ENCODE peak calls at places on chromosomes 6 and 20, in five cellular contexts. R is CD8-positive, alpha-beta memory T cell; D is right cardiac atrium; V is activated naive CD4-positive, alpha-beta T cell; F is occipital lobe. J is an unnamed sample.
A peak's percentile ranks its signal among the peaks of the same experiment; 100 is the strongest.

GRCh38 chr6:11525468-11526155 is 11.9 kb upstream of the TMEM170B start:
- DNase-seq in F (no peak), V (no peak), D (peak; percentile 35), R (no peak), J (no peak)

GRCh38 chr20:63854766-63855362 is 6.4 kb upstream of the ABHD16B start:
- DNase-seq in F (no peak), R (no peak), V (no peak), D (peak; percentile 59), J (no peak)

GRCh38 chr20:62421716-62421990 is 5.7 kb downstream of the RBBP8NL start:
- DNase-seq in D (no peak), F (no peak), R (no peak), V (no peak), J (no peak)

GRCh38 chr6:106739387-106739786 is 110.0 kb downstream of the QRSL1 start:
- DNase-seq in V (no peak), D (peak; percentile 32), F (peak; percentile 78), R (no peak), J (no peak)

GRCh38 chr6:45786243-45786795 is 229.3 kb downstream of the CLIC5 start:
- DNase-seq in R (no peak), F (no peak), V (no peak), D (no peak), J (no peak)

GRCh38 chr6:43129434-43130194 is 41.5 kb upstream of the SRF start:
- DNase-seq in D (peak; percentile 41), F (no peak), V (no peak), R (no peak), J (no peak)

GRCh38 chr6:114339706-114340105 is 3.1 kb downstream of the HS3ST5 start:
- DNase-seq in D (no peak), R (no peak), F (no peak), V (no peak), J (no peak)

GRCh38 chr6:68958327-68958726 is 323.2 kb downstream of the ADGRB3 start:
- DNase-seq in D (no peak), V (no peak), F (no peak), R (no peak), J (no peak)

GRCh38 chr6:34235605-34236422 is 859 bp upstream of the HMGA1 start:
- DNase-seq in R (peak; percentile 75), F (no peak), V (peak; percentile 65), D (peak; percentile 72), J (no peak)

GRCh38 chr6:129233458-129234134 is 350.7 kb downstream of the LAMA2 start:
- DNase-seq in F (no peak), V (no peak), D (no peak), R (no peak), J (no peak)

GRCh38 chr20:36548006-36548315 is 6.6 kb downstream of the MYL9 start:
- DNase-seq in F (no peak), D (no peak), V (no peak), R (no peak), J (no peak)

GRCh38 chr6:89035252-89036106 is 45.1 kb upstream of the PNRC1 start:
- DNase-seq in D (peak; percentile 94), F (peak; percentile 53), V (no peak), R (no peak), J (no peak)

GRCh38 chr20:57467742-57468141 is 57.2 kb downstream of the CTCFL start:
- DNase-seq in R (no peak), V (no peak), F (no peak), D (no peak), J (no peak)

GRCh38 chr20:1364106-1364505 is 28.7 kb downstream of the FKBP1A start:
- DNase-seq in D (no peak), F (no peak), V (no peak), R (peak; percentile 10), J (no peak)

GRCh38 chr6:127266892-127267741 is 453 bp downstream of the RNF146 start:
- DNase-seq in D (peak; percentile 68), V (peak; percentile 16), F (no peak), R (peak; percentile 52), J (no peak)

GRCh38 chr20:6863798-6864201 is 96.3 kb downstream of the BMP2 start:
- DNase-seq in R (no peak), D (no peak), V (no peak), F (peak; percentile 36), J (no peak)

GRCh38 chr6:38113810-38114577 is 294.5 kb downstream of the ZFAND3 start:
- DNase-seq in V (no peak), D (peak; percentile 15), R (no peak), F (no peak), J (no peak)

GRCh38 chr20:34736106-34736505 is 32.0 kb downstream of the TP53INP2 start:
- DNase-seq in V (no peak), F (no peak), D (no peak), R (no peak), J (peak; percentile 53)

GRCh38 chr6:108714012-108714773 is 134.0 kb upstream of the ARMC2 start:
- DNase-seq in V (no peak), D (peak; percentile 39), F (no peak), R (no peak), J (no peak)

GRCh38 chr20:32619586-32619985 is 34.5 kb upstream of the NOL4L start:
- DNase-seq in R (no peak), D (no peak), F (no peak), V (no peak), J (no peak)

GRCh38 chr6:94736231-94736630 is 841.1 kb upstream of the MANEA start:
- DNase-seq in V (no peak), F (no peak), R (no peak), D (no peak), J (no peak)

GRCh38 chr6:151014404-151015150 is 149.1 kb downstream of the MTHFD1L start:
- DNase-seq in D (peak; percentile 47), R (peak; percentile 42), V (peak; percentile 3), F (peak; percentile 19), J (no peak)

GRCh38 chr20:36153754-36154695 is 515 bp upstream of the EPB41L1 start:
- DNase-seq in D (peak; percentile 89), V (no peak), F (peak; percentile 81), R (peak; percentile 2), J (no peak)

GRCh38 chr20:40558212-40558611 is 130.8 kb downstream of the MAFB start:
- DNase-seq in F (no peak), V (no peak), R (no peak), D (no peak), J (no peak)

GRCh38 chr20:31641391-31641790 is 3.7 kb downstream of the COX4I2 start:
- DNase-seq in F (no peak), R (no peak), D (no peak), V (no peak), J (no peak)

GRCh38 chr6:17417817-17418216 is 24.4 kb downstream of the CAP2 start:
- DNase-seq in D (no peak), R (no peak), V (no peak), F (no peak), J (no peak)

GRCh38 chr6:17473554-17473953 is 80.2 kb downstream of the CAP2 start:
- DNase-seq in D (no peak), F (no peak), V (no peak), R (no peak), J (no peak)

GRCh38 chr6:45574013-45574412 is 196.3 kb upstream of the SUPT3H start:
- DNase-seq in R (no peak), D (no peak), F (no peak), V (no peak), J (no peak)

GRCh38 chr20:17866234-17867001 is 102.2 kb downstream of the SNX5 start:
- DNase-seq in V (no peak), D (no peak), F (no peak), R (no peak), J (no peak)

GRCh38 chr20:62752671-62753501 is 43.4 kb upstream of the MRGBP start:
- DNase-seq in V (no peak), F (no peak), R (no peak), D (peak; percentile 8), J (no peak)

GRCh38 chr20:916125-916799 is at the start of gene ANGPT4:
- DNase-seq in F (no peak), D (no peak), R (no peak), V (no peak), J (no peak)

GRCh38 chr20:3681931-3682820 is at the start of gene ADAM33:
- DNase-seq in F (no peak), R (no peak), D (peak; percentile 72), V (no peak), J (no peak)

GRCh38 chr6:52063584-52064400 is 23.6 kb downstream of the PKHD1 start:
- DNase-seq in D (peak; percentile 13), F (no peak), R (peak; percentile 61), V (no peak), J (no peak)

GRCh38 chr20:9498322-9498721 is 16.1 kb upstream of the LAMP5 start:
- DNase-seq in D (no peak), F (no peak), R (no peak), V (no peak), J (no peak)

GRCh38 chr6:21494505-21494904 is 99.0 kb upstream of the SOX4 start:
- DNase-seq in V (no peak), F (no peak), D (no peak), R (no peak), J (no peak)

GRCh38 chr6:159983641-159984080 is 14.8 kb downstream of the IGF2R start:
- DNase-seq in R (no peak), D (no peak), V (no peak), F (no peak), J (no peak)

GRCh38 chr6:92667843-92668242 is 751.5 kb downstream of the EPHA7 start:
- DNase-seq in V (no peak), R (no peak), D (no peak), F (no peak), J (no peak)

GRCh38 chr20:17542993-17543412 is 11.8 kb upstream of the BFSP1 start:
- DNase-seq in F (no peak), V (no peak), R (no peak), D (no peak), J (no peak)

GRCh38 chr6:74574794-74575193 is 631.1 kb downstream of the COL12A1 start:
- DNase-seq in F (no peak), R (no peak), V (no peak), D (no peak), J (no peak)